ENCODE peak calls at places on chromosomes 6 and 20, in ten cellular contexts. S is fibroblast of lung; A is body of pancreas; W is mammary epithelial cell; M is fibroblast of pulmonary artery; Z is AG10803; R is choroid plexus epithelial cell; N is CD8-positive, alpha-beta T cell; D is right lobe of liver; Y is testis. V is an unnamed sample.

GRCh38 chr20:21096321-21097043 is 9.7 kb downstream of the LINC00237 start:
- DNase-seq in D (no peak), W (no peak), A (no peak), Y (no peak), M (peak; percentile 17), Z (peak; percentile 11), R (peak; percentile 18), N (no peak), S (no peak), V (no peak)

GRCh38 chr6:87504440-87504839 is 31.7 kb downstream of the SLC35A1 start:
- DNase-seq in W (no peak), Z (peak; percentile 4), A (no peak), D (no peak), M (peak; percentile 38), R (peak; percentile 41), N (no peak), Y (no peak), S (peak; percentile 16), V (no peak)

GRCh38 chr6:75757295-75757694 is 8.3 kb downstream of the MYO6 start:
- DNase-seq in Y (no peak), N (no peak), M (no peak), D (no peak), Z (no peak), R (no peak), W (no peak), S (no peak), A (no peak), V (no peak)

GRCh38 chr6:112690497-112691202 is 343.5 kb downstream of the RFPL4B start:
- DNase-seq in N (no peak), A (no peak), M (peak; percentile 13), R (peak; percentile 25), Y (no peak), W (no peak), S (peak; percentile 85), Z (peak; percentile 86), D (no peak), V (no peak)

GRCh38 chr6:79384845-79385244 is 150.4 kb upstream of the HMGN3 start:
- DNase-seq in W (no peak), M (peak; percentile 20), D (no peak), S (peak; percentile 29), N (no peak), A (no peak), Y (peak; percentile 15), R (peak; percentile 57), Z (no peak), V (no peak)

GRCh38 chr6:125759184-125759902 is 9.9 kb downstream of the HEY2 start:
- DNase-seq in Y (peak; percentile 80), D (no peak), M (no peak), W (no peak), N (no peak), A (no peak), Z (no peak), S (no peak), R (no peak), V (no peak)

GRCh38 chr20:50691585-50692552 is 527 bp upstream of the RIPOR3 start:
- DNase-seq in S (peak; percentile 64), D (no peak), M (peak; percentile 61), Z (peak; percentile 61), R (peak; percentile 92), N (no peak), A (no peak), W (peak; percentile 23), Y (peak; percentile 80), V (no peak)

GRCh38 chr6:82331031-82331773 is 32.4 kb upstream of the TPBG start:
- DNase-seq in S (peak; percentile 61), R (peak; percentile 62), N (no peak), Z (peak; percentile 81), D (no peak), M (peak; percentile 29), Y (no peak), A (no peak), W (peak; percentile 92), V (no peak)

GRCh38 chr6:115896538-115897129 is 164.1 kb downstream of the FRK start:
- DNase-seq in D (no peak), R (peak; percentile 57), M (peak; percentile 55), W (peak; percentile 19), Y (no peak), S (peak; percentile 16), Z (peak; percentile 37), N (no peak), A (no peak), V (no peak)

GRCh38 chr6:6758915-6759654 is 170.6 kb downstream of the LY86 start:
- DNase-seq in Z (peak; percentile 48), W (peak; percentile 23), A (peak; percentile 68), D (peak; percentile 80), N (peak; percentile 14), R (peak; percentile 80), M (peak; percentile 82), S (peak; percentile 63), Y (peak; percentile 80), V (no peak)

GRCh38 chr6:70445001-70445400 is 31.7 kb downstream of the FAM135A start:
- DNase-seq in A (no peak), R (no peak), S (no peak), D (no peak), W (no peak), Y (no peak), Z (no peak), M (no peak), N (no peak), V (no peak)

GRCh38 chr20:48656661-48657211 is 171.1 kb downstream of the PREX1 start:
- DNase-seq in S (no peak), D (no peak), A (no peak), M (no peak), Y (no peak), W (no peak), N (no peak), R (no peak), Z (no peak), V (no peak)

DNA sequence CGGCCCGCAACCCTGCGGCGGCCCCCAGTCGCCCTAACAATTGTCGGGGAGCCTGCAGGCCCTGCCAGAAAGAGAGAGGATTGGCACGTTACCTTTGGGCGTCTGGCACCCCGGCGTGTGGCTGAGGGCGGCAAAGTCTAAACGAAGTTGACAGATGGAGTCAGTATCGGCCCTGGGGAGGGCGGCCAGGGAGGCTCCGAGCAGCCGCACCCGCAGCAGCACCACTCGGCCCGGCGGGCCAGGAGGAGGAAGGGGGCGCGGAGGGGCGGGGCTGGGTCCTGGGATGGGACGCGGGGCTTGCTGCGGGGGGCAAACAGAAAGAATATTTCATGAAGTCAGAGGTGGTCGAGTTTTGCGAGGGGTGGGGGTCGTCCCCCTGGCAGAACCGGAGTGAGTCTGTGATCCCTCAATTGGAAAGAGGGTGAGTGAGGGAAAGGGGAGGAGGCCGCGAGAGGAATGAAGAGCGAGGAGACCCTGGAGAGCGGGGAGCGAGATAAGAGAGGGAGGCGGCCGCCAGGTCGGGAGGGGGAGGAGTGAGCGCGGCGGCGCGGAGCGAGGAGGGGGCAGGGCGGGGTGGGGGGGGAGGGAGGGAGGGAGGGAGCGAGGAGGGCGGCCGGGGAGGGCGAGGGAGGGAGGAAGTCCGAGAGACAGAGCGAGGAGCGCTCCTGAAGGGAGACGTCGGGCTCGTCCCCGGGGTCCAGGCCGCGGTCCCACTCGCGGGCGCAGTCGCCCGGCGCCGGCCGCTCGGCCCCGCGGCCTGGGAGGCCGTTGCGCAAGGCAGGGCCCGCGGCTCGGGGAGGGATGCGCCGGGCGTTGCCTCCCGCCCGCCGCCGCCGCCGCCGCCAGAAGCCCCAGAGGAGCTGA is at the start of gene FOXF2:
- DNase-seq in W (no peak), N (no peak), Z (peak; percentile 31), A (no peak), D (no peak), M (no peak), R (no peak), Y (no peak), S (no peak), V (no peak)
- H3K4me3 ChIP-seq in W (peak within 1 kb of the TSS; percentile 29), N (no peak within 1 kb of the TSS), Z (peak within 1 kb of the TSS; percentile 71), A (no peak within 1 kb of the TSS), D (no peak within 1 kb of the TSS), M (peak within 1 kb of the TSS; percentile 19), R (peak within 1 kb of the TSS; percentile 71), Y (peak within 1 kb of the TSS; percentile 59), S (peak within 1 kb of the TSS; percentile 73), V (peak within 1 kb of the TSS; percentile 76)

DNA sequence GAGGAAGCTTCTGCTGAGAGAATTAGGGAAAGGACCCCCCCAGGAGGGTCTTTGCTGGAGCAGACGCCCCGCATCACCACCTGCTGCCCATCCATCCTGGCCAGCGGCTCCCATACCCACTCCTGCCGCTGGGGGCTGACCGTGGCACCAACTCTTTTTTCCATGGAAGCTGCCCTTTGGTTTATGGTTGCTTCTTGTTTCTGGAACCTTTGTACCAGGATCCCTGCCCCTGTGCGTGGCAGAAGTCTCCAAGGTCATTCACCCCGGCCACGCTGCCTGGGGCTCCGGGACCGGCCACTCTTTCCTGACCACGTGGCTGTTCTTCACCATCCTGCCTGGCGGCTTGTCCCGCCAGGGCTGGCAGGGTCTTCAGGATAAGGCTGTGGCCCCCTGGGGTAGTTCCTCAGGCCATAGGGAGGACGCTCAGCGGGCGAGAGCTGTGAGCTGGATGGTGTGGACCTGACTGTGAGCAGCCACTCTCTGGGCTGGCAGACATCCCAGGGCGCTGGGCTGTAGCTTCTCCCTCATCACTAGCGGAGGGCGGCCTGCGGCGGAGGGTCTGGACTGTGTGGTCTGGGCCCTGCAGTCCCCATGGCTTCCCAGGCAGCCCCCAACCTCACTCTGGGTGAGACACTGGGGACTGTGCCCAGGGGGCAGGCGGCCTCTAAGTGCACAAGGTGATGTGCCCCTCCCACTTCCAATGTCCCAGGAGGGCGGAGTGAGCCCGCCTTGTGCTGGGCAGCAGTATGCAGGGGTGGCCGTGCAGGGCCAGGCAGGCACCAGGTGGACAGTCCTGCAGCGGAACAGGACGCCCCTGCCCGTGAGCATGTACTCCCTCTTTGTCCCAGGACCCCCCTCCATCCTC is 22.8 kb upstream of the RBBP8NL start:
- DNase-seq in R (no peak), S (no peak), N (no peak), W (no peak), D (no peak), A (no peak), M (no peak), Z (no peak), Y (peak; percentile 63), V (no peak)
- TF ChIP-seq CTCF in R (peak; percentile 37), S (no peak), N (no peak), W (no peak), D (no peak), A (no peak), M (no peak), Z (no peak), Y (no peak), V (no peak)

DNA sequence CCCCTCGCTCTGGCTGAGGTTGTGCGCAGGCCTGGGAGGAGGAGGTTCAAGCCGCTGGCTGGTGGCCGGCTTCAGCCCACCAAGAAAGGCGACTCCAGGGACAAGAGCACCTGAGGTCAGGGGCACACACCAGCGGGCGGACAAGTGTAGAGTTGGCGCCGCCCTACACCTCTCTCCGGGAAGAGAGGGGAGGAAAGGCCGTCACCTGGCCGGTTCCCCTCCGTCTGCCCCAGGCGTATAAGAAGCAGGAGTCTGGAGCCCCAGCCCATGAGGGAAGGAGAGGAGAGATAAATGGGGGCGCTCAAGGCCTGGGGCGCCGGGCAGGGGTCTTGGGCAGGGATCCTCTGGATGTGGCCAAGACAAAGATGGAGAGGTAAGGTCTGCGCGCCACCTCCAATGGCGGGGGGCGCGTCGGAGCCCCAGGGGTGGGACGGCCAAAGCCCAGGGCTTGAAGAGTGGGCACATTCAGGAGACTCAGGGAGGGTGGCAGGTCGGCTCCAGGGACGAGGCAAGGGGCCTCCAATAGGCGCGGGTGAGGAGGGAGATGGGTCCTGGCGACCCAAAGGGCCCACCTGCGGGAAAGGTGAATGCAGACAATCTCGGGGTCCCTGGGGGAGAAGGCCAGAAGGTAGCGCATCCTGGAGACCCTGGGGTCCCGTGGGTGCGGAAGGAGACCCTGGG is 826 bp downstream of the RIMS4 start:
- DNase-seq in N (no peak), Z (no peak), M (no peak), D (peak; percentile 30), Y (peak; percentile 36), R (no peak), W (no peak), S (no peak), A (no peak), V (peak; percentile 45)
- H3K4me3 ChIP-seq in N (no peak overlapping the region), Z (no peak overlapping the region), M (no peak overlapping the region), D (no peak overlapping the region), Y (peak overlapping the region; percentile 76), R (no peak overlapping the region), W (no peak overlapping the region), S (no peak overlapping the region), A (no peak overlapping the region), V (peak overlapping the region; percentile 51)

GRCh38 chr6:43170452-43171283 is at the start of gene SRF:
- DNase-seq in A (peak; percentile 100), W (peak; percentile 99), S (peak; percentile 100), Y (peak; percentile 100), D (peak; percentile 100), R (peak; percentile 100), M (peak; percentile 99), Z (peak; percentile 99), N (peak; percentile 99), V (peak; percentile 99)
- TF ChIP-seq CTCF in A (no peak), W (no peak), S (no peak), Y (no peak), D (no peak), R (no peak), M (no peak), Z (peak; percentile 31), N (no peak), V (peak; percentile 33)

V was measured in breast epithelium.